ENCODE peak calls at places on chromosomes 12 and 14, in seven cellular contexts. Z is GM13977, N is HTR-8/SVneo, C is astrocyte of the cerebellum, D is Right ventricle myocardium superior, U is A172, J is GM04503. X is an unnamed sample.

GRCh38 chr14:51219473-51220448 is 20.3 kb upstream of the TMX1 start:
- DNase-seq in J (no peak), D (no peak), C (peak), N (no peak), Z (peak), U (peak), X (no peak)

GRCh38 chr12:10717410-10717809 is 5.7 kb downstream of the YBX3 start:
- DNase-seq in Z (no peak), N (no peak), D (no peak), J (no peak), C (no peak), U (no peak), X (no peak)

GRCh38 chr14:26401170-26401968 is 196.5 kb downstream of the NOVA1 start:
- DNase-seq in Z (no peak), D (no peak), C (no peak), U (no peak), J (no peak), N (no peak), X (no peak)

GRCh38 chr14:36504805-36505192 is 15.2 kb downstream of the NKX2-1 start:
- DNase-seq in Z (peak), U (no peak), N (no peak), C (no peak), J (no peak), D (no peak), X (no peak)

GRCh38 chr12:110330544-110330943 is 49.5 kb downstream of the ATP2A2 start:
- DNase-seq in N (peak), J (no peak), Z (no peak), C (peak), D (no peak), U (peak), X (no peak)

GRCh38 chr12:60042835-60043234 is 447.0 kb downstream of the SLC16A7 start:
- DNase-seq in N (no peak), D (no peak), C (no peak), U (no peak), J (no peak), Z (no peak), X (no peak)

GRCh38 chr14:90941705-90942104 is 118.7 kb downstream of the RPS6KA5 start:
- DNase-seq in Z (no peak), N (no peak), C (no peak), U (no peak), J (no peak), D (no peak), X (no peak)

GRCh38 chr14:99838555-99839193 is 45.5 kb downstream of the EML1 start:
- DNase-seq in N (peak), Z (no peak), U (peak), C (peak), J (peak), D (no peak), X (no peak)

GRCh38 chr14:35277179-35277578 is 15.0 kb upstream of the PSMA6 start:
- DNase-seq in C (no peak), N (no peak), J (no peak), D (no peak), Z (no peak), U (no peak), X (no peak)

GRCh38 chr12:26195641-26196423 is 459 bp downstream of the SSPN start:
- DNase-seq in Z (peak), C (no peak), N (peak), J (no peak), D (peak), U (no peak), X (peak)

GRCh38 chr12:127500513-127500912 is 766.5 kb upstream of the TMEM132C start:
- DNase-seq in U (no peak), D (no peak), J (no peak), Z (no peak), N (no peak), C (no peak), X (no peak)

GRCh38 chr14:94115068-94115591 is 4.6 kb downstream of the IFI27 start:
- DNase-seq in Z (no peak), C (no peak), N (no peak), U (no peak), D (no peak), J (no peak), X (no peak)

GRCh38 chr14:77962731-77963520 is 163.0 kb downstream of the ADCK1 start:
- DNase-seq in U (no peak), Z (no peak), C (no peak), N (no peak), D (no peak), J (no peak), X (no peak)

GRCh38 chr12:117143008-117143532 is 43.9 kb upstream of the TESC start:
- DNase-seq in Z (no peak), N (peak), U (no peak), C (no peak), D (no peak), J (no peak), X (no peak)

GRCh38 chr12:69000540-69001243 is 67.7 kb upstream of the CPM start:
- DNase-seq in D (no peak), N (no peak), Z (no peak), C (no peak), J (no peak), U (no peak), X (no peak)